ENCODE peak calls at places on chromosome 17, in six cellular contexts. N is foreskin fibroblast, X is tibial nerve, K is progenitor cell of endocrine pancreas, Q is cardiac fibroblast, W is adrenal gland. L is an unnamed sample.

GRCh38 chr17:40526668-40527067 is 25.2 kb upstream of the TNS4 start:
- DNase-seq in N (no peak), X (no peak), K (no peak), Q (peak; percentile 38), W (no peak), L (no peak)

GRCh38 chr17:77304051-77304745 is 163.4 kb downstream of the SEC14L1 start:
- DNase-seq in N (peak; percentile 54), X (no peak), K (no peak), Q (peak; percentile 51), W (no peak), L (no peak)

GRCh38 chr17:46756061-46756735 is 62.3 kb downstream of the WNT3 start:
- DNase-seq in N (no peak), X (no peak), K (no peak), Q (no peak), W (no peak), L (no peak)

GRCh38 chr17:80245566-80246265 is 14.9 kb upstream of the RNF213 start:
- DNase-seq in N (no peak), X (no peak), K (no peak), Q (no peak), W (no peak), L (no peak)

GRCh38 chr17:16989230-16989952 is 17.5 kb upstream of the TNFRSF13B start:
- DNase-seq in N (no peak), X (no peak), K (no peak), Q (no peak), W (no peak), L (no peak)

GRCh38 chr17:9020824-9021157 is 519 bp upstream of the NTN1 start:
- DNase-seq in N (no peak), X (no peak), K (no peak), Q (no peak), W (no peak), L (no peak)

GRCh38 chr17:48192321-48192731 is 84.8 kb downstream of the SNX11 start:
- DNase-seq in N (no peak), X (no peak), K (no peak), Q (no peak), W (no peak), L (no peak)

GRCh38 chr17:74892013-74892841 is 1.2 kb downstream of the FADS6 start:
- DNase-seq in N (no peak), X (no peak), K (no peak), Q (no peak), W (no peak), L (no peak)

GRCh38 chr17:41009936-41010335 is 1.0 kb upstream of the KRTAP3-1 start:
- DNase-seq in N (no peak), X (no peak), K (no peak), Q (no peak), W (no peak), L (no peak)

GRCh38 chr17:30930495-30930894 is 8.8 kb downstream of the ADAP2 start:
- DNase-seq in N (no peak), X (no peak), K (no peak), Q (no peak), W (no peak), L (no peak)

GRCh38 chr17:42484304-42484703 is 25.6 kb downstream of the ATP6V0A1 start:
- DNase-seq in N (no peak), X (no peak), K (no peak), Q (no peak), W (no peak), L (no peak)

GRCh38 chr17:14470417-14470816 is 169.5 kb downstream of the HS3ST3B1 start:
- DNase-seq in N (no peak), X (no peak), K (no peak), Q (no peak), W (no peak), L (no peak)

GRCh38 chr17:3927628-3928010 is 11.4 kb upstream of the P2RX1 start:
- DNase-seq in N (no peak), X (no peak), K (no peak), Q (peak; percentile 21), W (no peak), L (no peak)

GRCh38 chr17:31067699-31068184 is 27.0 kb upstream of the NF1 start:
- DNase-seq in N (peak; percentile 74), X (no peak), K (no peak), Q (peak; percentile 88), W (no peak), L (no peak)

GRCh38 chr17:53971361-53971760 is 148.6 kb downstream of the KIF2B start:
- DNase-seq in N (no peak), X (no peak), K (no peak), Q (no peak), W (no peak), L (no peak)

GRCh38 chr17:49896222-49896621 is 48.4 kb upstream of the TAC4 start:
- DNase-seq in N (no peak), X (no peak), K (no peak), Q (no peak), W (no peak), L (no peak)

GRCh38 chr17:49896860-49897259 is 49.0 kb upstream of the TAC4 start:
- DNase-seq in N (no peak), X (no peak), K (no peak), Q (no peak), W (no peak), L (no peak)

GRCh38 chr17:49899588-49899987 is 51.7 kb upstream of the TAC4 start:
- DNase-seq in N (no peak), X (no peak), K (no peak), Q (no peak), W (no peak), L (no peak)

GRCh38 chr17:49901460-49902331 is 53.8 kb upstream of the TAC4 start:
- DNase-seq in N (no peak), X (no peak), K (peak; percentile 34), Q (no peak), W (no peak), L (no peak)

GRCh38 chr17:49898547-49899490 is 51.0 kb upstream of the TAC4 start:
- DNase-seq in N (no peak), X (no peak), K (no peak), Q (peak; percentile 5), W (peak; percentile 45), L (no peak)
- TF ChIP-seq CTCF in N (peak; percentile 8), X (no peak), K (peak; percentile 45), Q (no peak), W (peak; percentile 36), L (no peak)

GRCh38 chr17:27600471-27600870 is 30.5 kb upstream of the LGALS9 start:
- DNase-seq in N (no peak), X (no peak), K (no peak), Q (no peak), W (no peak), L (no peak)

GRCh38 chr17:27602721-27603445 is 28.1 kb upstream of the LGALS9 start:
- DNase-seq in N (peak; percentile 40), X (peak; percentile 58), K (peak; percentile 76), Q (peak; percentile 72), W (peak; percentile 73), L (peak; percentile 76)

GRCh38 chr17:27601069-27601974 is 29.7 kb upstream of the LGALS9 start:
- DNase-seq in N (peak; percentile 51), X (peak; percentile 87), K (peak; percentile 83), Q (peak; percentile 88), W (peak; percentile 80), L (peak; percentile 73)

GRCh38 chr17:27603446-27603820 is 27.6 kb upstream of the LGALS9 start:
- DNase-seq in N (no peak), X (no peak), K (no peak), Q (no peak), W (no peak), L (no peak)

GRCh38 chr17:27601975-27602302 is 29.0 kb upstream of the LGALS9 start:
- DNase-seq in N (no peak), X (no peak), K (no peak), Q (no peak), W (no peak), L (no peak)
- TF ChIP-seq CTCF in N (no peak), X (no peak), K (no peak), Q (no peak), W (no peak), L (no peak)

DNA sequence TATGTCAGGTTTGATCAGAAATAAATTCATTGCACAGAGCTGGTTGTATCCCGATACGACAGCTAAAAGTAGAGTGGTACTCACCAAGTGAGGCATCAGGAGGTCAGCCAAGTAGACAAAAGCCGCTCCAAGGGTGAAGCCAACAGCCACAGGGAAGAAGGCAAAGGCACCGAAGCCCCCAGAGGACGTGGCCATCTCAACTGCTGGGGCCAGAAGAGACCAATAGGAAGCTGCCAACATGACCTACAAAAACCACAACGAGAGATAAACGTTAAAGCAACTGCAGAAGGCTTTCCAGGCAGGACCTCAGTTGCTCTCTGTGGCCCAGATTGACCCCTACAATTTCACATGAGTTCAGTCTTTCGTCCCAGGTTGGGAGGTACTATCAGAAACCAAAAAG is 61.0 kb downstream of the SLC39A11 start:
- DNase-seq in N (no peak), X (no peak), K (no peak), Q (no peak), W (no peak), L (no peak)
- TF ChIP-seq CTCF in N (no peak), X (no peak), K (no peak), Q (no peak), W (no peak), L (no peak)

GRCh38 chr17:59046192-59046591 is 60.5 kb downstream of the TRIM37 start:
- DNase-seq in N (no peak), X (no peak), K (no peak), Q (peak; percentile 73), W (no peak), L (no peak)
- TF ChIP-seq CTCF in N (no peak), X (no peak), K (no peak), Q (no peak), W (no peak), L (no peak)

DNA sequence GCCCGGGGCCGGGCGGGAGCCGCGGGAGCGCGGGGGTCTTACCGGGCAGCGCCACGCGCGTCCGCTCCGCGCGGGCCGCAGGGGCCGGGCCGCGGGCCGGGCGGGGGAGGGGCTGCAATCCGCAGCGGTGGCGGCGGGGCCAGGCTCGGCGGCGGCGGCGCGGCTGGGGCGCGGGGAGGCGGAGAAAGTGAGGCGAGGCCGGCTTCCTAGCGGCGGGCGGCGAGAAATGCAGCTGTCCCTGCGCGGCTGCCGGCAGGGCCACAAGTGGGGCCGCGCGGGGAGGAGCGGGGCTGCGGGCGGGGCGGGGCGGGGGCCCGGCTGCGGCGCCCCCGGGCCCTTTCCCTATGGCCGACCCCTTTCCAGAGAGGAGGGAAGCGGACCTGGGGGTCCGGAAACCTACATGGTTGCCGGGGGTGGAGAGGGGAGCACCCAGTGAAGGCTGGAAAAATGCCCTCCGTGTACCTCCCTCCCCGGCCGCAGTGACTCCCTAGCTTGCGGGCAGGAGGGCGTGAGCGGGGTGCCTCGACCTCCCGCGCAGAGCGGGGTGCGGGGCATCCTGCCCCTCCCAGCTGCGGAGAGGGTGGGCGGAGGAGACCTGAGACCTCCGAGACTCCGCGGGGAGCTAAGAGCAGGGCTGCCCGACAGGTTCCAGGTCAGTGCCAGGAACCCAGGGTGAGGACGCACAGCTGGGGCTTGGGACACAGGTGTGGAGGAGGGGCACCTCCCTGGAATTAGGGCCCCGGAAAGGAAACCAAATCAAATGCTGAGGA is at the start of gene CUEDC1:
- DNase-seq in N (peak; percentile 59), X (peak; percentile 61), K (peak; percentile 75), Q (peak; percentile 50), W (peak; percentile 82), L (peak; percentile 87)
- TF ChIP-seq CTCF in N (peak; percentile 1), X (peak; percentile 62), K (peak; percentile 49), Q (peak; percentile 1), W (peak; percentile 50), L (peak; percentile 43)